ENCODE peak calls at places on chromosome 1, in six cellular contexts. M, U, E, Y, F and W are unnamed samples.

GRCh38 chr1:57468661-57469523 is 45.0 kb upstream of the DAB1 start:
- DNase-seq in M (no peak), U (no peak), E (peak), Y (peak), F (no peak), W (no peak)

GRCh38 chr1:1084028-1084371 is 9.9 kb upstream of the RNF223 start:
- DNase-seq in M (no peak), U (no peak), E (no peak), Y (no peak), F (peak), W (no peak)

GRCh38 chr1:25694167-25694566 is 77.6 kb downstream of the MAN1C1 start:
- DNase-seq in M (no peak), U (no peak), E (peak), Y (no peak), F (no peak), W (peak)

GRCh38 chr1:156838972-156839371 is 19.9 kb downstream of the INSRR start:
- DNase-seq in M (no peak), U (peak), E (no peak), Y (peak), F (no peak), W (peak)

GRCh38 chr1:61368876-61369275 is 286.5 kb downstream of the NFIA start:
- DNase-seq in M (no peak), U (no peak), E (no peak), Y (no peak), F (no peak), W (peak)

GRCh38 chr1:970242-970972 is 4.1 kb downstream of the PLEKHN1 start:
- DNase-seq in M (no peak), U (no peak), E (no peak), Y (no peak), F (no peak), W (no peak)

GRCh38 chr1:231045318-231045717 is 5.3 kb upstream of the FAM89A start:
- DNase-seq in M (no peak), U (no peak), E (no peak), Y (no peak), F (no peak), W (no peak)

GRCh38 chr1:206455681-206456344 is 14.5 kb upstream of the IKBKE start:
- DNase-seq in M (no peak), U (no peak), E (no peak), Y (no peak), F (peak), W (no peak)

GRCh38 chr1:62398377-62398776 is 38.5 kb upstream of the USP1 start:
- DNase-seq in M (no peak), U (no peak), E (peak), Y (peak), F (no peak), W (peak)

GRCh38 chr1:6244401-6245054 is 549 bp downstream of the HES3 start:
- DNase-seq in M (no peak), U (no peak), E (no peak), Y (no peak), F (no peak), W (no peak)

GRCh38 chr1:217747156-217747769 is 116.1 kb downstream of the SPATA17 start:
- DNase-seq in M (no peak), U (no peak), E (peak), Y (peak), F (no peak), W (peak)

GRCh38 chr1:51551081-51551480 is 32.0 kb upstream of the EPS15 start:
- DNase-seq in M (no peak), U (no peak), E (no peak), Y (no peak), F (no peak), W (no peak)

GRCh38 chr1:161706483-161707347 is at the start of gene FCRLA:
- DNase-seq in M (no peak), U (no peak), E (peak), Y (peak), F (no peak), W (peak)

GRCh38 chr1:45913925-45914501 is 110.6 kb downstream of the MAST2 start:
- DNase-seq in M (no peak), U (no peak), E (no peak), Y (no peak), F (no peak), W (peak)

GRCh38 chr1:78009276-78009675 is 4.5 kb downstream of the DNAJB4 start:
- DNase-seq in M (no peak), U (no peak), E (no peak), Y (no peak), F (no peak), W (no peak)
- H3K4me3 ChIP-seq in M (no peak), U (no peak), E (no peak), Y (peak), F (no peak), W (peak)

DNA sequence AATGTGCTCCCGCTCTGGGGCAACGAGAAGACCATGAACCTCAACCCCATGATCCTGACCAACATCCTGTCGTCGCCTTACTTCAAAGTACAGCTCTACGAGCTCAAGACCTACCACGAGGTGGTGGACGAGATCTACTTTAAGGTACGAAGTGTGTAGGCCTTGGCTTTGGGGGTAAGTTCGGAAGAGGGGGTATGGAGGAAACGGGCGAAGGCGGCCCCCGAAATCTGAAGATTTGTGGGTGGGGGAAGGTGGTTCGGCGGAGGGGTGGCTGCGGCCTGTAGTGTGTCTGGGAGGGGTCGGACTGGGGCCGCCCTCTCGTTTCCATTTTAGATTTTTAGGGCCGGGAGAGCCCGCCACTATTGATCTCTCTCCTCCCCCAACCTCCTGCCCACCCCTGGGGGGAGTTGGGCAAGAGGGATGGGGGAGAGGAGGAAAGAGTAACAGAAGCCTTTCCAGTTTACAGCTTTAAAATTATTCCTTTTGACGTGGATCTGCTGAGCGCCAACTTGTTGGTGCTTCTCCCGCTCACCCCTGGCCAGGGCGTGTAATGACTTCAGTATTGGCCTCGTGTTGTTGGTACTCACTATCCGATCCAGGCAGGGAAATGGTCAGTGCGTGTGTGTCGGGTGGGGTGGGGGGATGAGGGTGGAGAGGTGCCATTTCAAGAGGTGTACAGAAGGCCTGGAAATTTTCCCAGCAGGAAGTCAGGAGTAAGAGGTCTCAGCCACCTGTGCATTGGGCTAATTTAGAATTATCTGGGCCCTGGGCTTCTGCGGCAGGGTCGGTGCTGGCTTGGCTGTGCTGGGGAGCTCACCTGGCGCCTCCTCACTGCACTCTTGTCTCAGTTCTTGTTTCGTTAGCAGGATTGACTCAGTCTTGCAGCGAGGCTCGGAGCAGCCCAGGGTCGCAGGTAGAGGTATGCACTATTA is 880 bp downstream of the PRPF38B start:
- DNase-seq in M (no peak), U (peak), E (peak), Y (peak), F (peak), W (peak)
- TF ChIP-seq CTCF in M (no peak), U (peak), E (peak), Y (peak), F (no peak), W (peak)

GRCh38 chr1:92934395-92935378 is 26.6 kb downstream of the DIPK1A start:
- DNase-seq in M (no peak), U (no peak), E (peak), Y (peak), F (no peak), W (peak)
- H3K4me3 ChIP-seq in M (no peak), U (no peak), E (no peak), Y (no peak), F (no peak), W (no peak)

GRCh38 chr1:113178106-113178505 is 105.1 kb downstream of the LRIG2 start:
- DNase-seq in M (no peak), U (no peak), E (no peak), Y (no peak), F (no peak), W (no peak)

GRCh38 chr1:113178522-113178921 is 105.5 kb downstream of the LRIG2 start:
- DNase-seq in M (no peak), U (no peak), E (no peak), Y (peak), F (no peak), W (no peak)
- TF ChIP-seq CTCF in M (no peak), U (peak), E (peak), Y (peak), F (no peak), W (no peak)